ENCODE peak calls at places on chromosomes 13 and 19, in five cellular contexts. One of them, this sample, is unnamed.

GRCh38 chr19:23956051-23956450 is 41.4 kb downstream of the ZNF726 start:
- DNase-seq in neural progenitor cell: no peak
- DNase-seq in neuronal stem cell: no peak
- DNase-seq in tibial nerve: no peak
- DNase-seq in stomach: no peak
- DNase-seq in this sample: no peak

GRCh38 chr13:29125934-29126424 is 305.8 kb downstream of the MTUS2 start:
- DNase-seq in neural progenitor cell: no peak
- DNase-seq in neuronal stem cell: no peak
- DNase-seq in tibial nerve: no peak
- DNase-seq in stomach: no peak
- DNase-seq in this sample: no peak

GRCh38 chr19:5718579-5719273 is 1.2 kb downstream of the LONP1 start:
- DNase-seq in neural progenitor cell: no peak
- DNase-seq in neuronal stem cell: no peak
- DNase-seq in tibial nerve: no peak
- DNase-seq in stomach: no peak
- DNase-seq in this sample: no peak

GRCh38 chr19:47776568-47776967 is 1.9 kb upstream of the SELENOW start:
- DNase-seq in neural progenitor cell: no peak
- DNase-seq in neuronal stem cell: no peak
- DNase-seq in tibial nerve: no peak
- DNase-seq in stomach: no peak
- DNase-seq in this sample: no peak

GRCh38 chr13:93226623-93227279 is at the start of gene GPC6:
- DNase-seq in neural progenitor cell: peak; percentile 84
- DNase-seq in neuronal stem cell: peak; percentile 89
- DNase-seq in tibial nerve: peak; percentile 57
- DNase-seq in stomach: no peak
- DNase-seq in this sample: no peak

GRCh38 chr19:45593520-45593919 is 8.5 kb downstream of the GPR4 start:
- DNase-seq in neural progenitor cell: no peak
- DNase-seq in neuronal stem cell: no peak
- DNase-seq in tibial nerve: no peak
- DNase-seq in stomach: no peak
- DNase-seq in this sample: no peak

GRCh38 chr13:80133631-80134083 is 207.3 kb downstream of the SPRY2 start:
- DNase-seq in neural progenitor cell: no peak
- DNase-seq in neuronal stem cell: no peak
- DNase-seq in tibial nerve: no peak
- DNase-seq in stomach: no peak
- DNase-seq in this sample: peak; percentile 76

GRCh38 chr19:11581740-11582139 is 4.3 kb upstream of the ACP5 start:
- DNase-seq in neural progenitor cell: no peak
- DNase-seq in neuronal stem cell: no peak
- DNase-seq in tibial nerve: no peak
- DNase-seq in stomach: no peak
- DNase-seq in this sample: no peak

GRCh38 chr19:17246681-17247425 is 1.1 kb upstream of the NR2F6 start:
- DNase-seq in neural progenitor cell: no peak
- DNase-seq in neuronal stem cell: no peak
- DNase-seq in tibial nerve: no peak
- DNase-seq in stomach: peak; percentile 61
- DNase-seq in this sample: no peak

GRCh38 chr13:79780240-79780639 is 299.3 kb downstream of the NDFIP2 start:
- DNase-seq in neural progenitor cell: peak; percentile 4
- DNase-seq in neuronal stem cell: no peak
- DNase-seq in tibial nerve: no peak
- DNase-seq in stomach: no peak
- DNase-seq in this sample: no peak

GRCh38 chr19:1016647-1017114 is 4.2 kb downstream of the TMEM259 start:
- DNase-seq in neural progenitor cell: no peak
- DNase-seq in neuronal stem cell: no peak
- DNase-seq in tibial nerve: no peak
- DNase-seq in stomach: no peak
- DNase-seq in this sample: no peak
- H3K27ac ChIP-seq in neural progenitor cell: no peak overlapping the region
- H3K27ac ChIP-seq in neuronal stem cell: peak overlapping the region; percentile 48
- H3K27ac ChIP-seq in tibial nerve: peak overlapping the region; percentile 82
- H3K27ac ChIP-seq in stomach: peak overlapping the region; percentile 96
- H3K27ac ChIP-seq in this sample: no peak overlapping the region

DNA sequence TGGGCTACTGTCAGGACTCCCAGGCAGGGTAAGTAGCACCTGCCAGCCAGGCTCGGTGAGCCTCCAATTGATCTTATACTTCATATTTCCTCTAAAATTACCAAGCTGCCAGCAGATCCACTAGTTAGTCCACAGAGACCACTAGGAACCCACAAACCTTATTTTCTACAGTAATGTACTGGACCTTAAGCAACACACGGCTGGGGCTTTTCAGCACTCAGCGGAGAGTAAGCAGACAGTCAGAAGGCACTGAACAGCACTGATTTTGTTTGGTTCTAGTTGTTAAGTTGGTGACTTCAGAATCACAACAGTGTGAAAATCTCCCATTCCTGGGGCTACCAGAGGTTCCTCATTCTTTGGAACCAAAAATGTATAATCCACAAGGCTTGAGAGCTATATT is 56.1 kb downstream of the MRPL57 start:
- DNase-seq in neural progenitor cell: no peak
- DNase-seq in neuronal stem cell: no peak
- DNase-seq in tibial nerve: no peak
- DNase-seq in stomach: no peak
- DNase-seq in this sample: no peak
- H3K27ac ChIP-seq in neural progenitor cell: no peak overlapping the region
- H3K27ac ChIP-seq in neuronal stem cell: no peak overlapping the region
- H3K27ac ChIP-seq in tibial nerve: no peak overlapping the region
- H3K27ac ChIP-seq in stomach: peak overlapping the region; percentile 48
- H3K27ac ChIP-seq in this sample: no peak overlapping the region

DNA sequence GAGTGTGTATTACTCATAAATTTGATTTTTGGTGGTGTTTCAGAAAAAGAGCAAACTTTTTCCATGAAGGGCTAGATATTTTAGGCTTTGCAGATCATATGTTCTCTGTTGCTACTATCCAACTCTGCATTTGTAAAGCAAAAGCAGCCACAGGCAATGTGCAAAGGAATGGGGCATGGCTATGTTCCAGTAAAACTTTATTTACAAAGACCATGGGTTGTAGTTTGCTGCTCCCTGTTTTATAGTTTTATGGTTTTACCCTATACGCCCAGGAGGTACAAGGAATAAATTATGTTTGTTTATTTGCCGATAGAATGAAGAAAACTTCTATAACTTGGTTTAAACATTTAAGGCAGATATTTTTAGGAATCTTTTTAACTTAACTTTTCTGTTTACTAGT is 23.6 kb downstream of the IFT88 start:
- DNase-seq in neural progenitor cell: no peak
- DNase-seq in neuronal stem cell: no peak
- DNase-seq in tibial nerve: no peak
- DNase-seq in stomach: no peak
- DNase-seq in this sample: no peak
- H3K27ac ChIP-seq in neural progenitor cell: no peak overlapping the region
- H3K27ac ChIP-seq in neuronal stem cell: no peak overlapping the region
- H3K27ac ChIP-seq in tibial nerve: no peak overlapping the region
- H3K27ac ChIP-seq in stomach: no peak overlapping the region
- H3K27ac ChIP-seq in this sample: no peak overlapping the region

GRCh38 chr13:97276862-97277269 is 54.7 kb downstream of the MBNL2 start:
- DNase-seq in neural progenitor cell: no peak
- DNase-seq in neuronal stem cell: no peak
- DNase-seq in tibial nerve: no peak
- DNase-seq in stomach: no peak
- DNase-seq in this sample: no peak

GRCh38 chr13:97280478-97280877 is 58.3 kb downstream of the MBNL2 start:
- DNase-seq in neural progenitor cell: peak; percentile 3
- DNase-seq in neuronal stem cell: no peak
- DNase-seq in tibial nerve: no peak
- DNase-seq in stomach: no peak
- DNase-seq in this sample: no peak

GRCh38 chr13:97279079-97279411 is 56.9 kb downstream of the MBNL2 start:
- DNase-seq in neural progenitor cell: no peak
- DNase-seq in neuronal stem cell: no peak
- DNase-seq in tibial nerve: no peak
- DNase-seq in stomach: no peak
- DNase-seq in this sample: no peak

GRCh38 chr13:97279913-97280312 is 57.8 kb downstream of the MBNL2 start:
- DNase-seq in neural progenitor cell: no peak
- DNase-seq in neuronal stem cell: no peak
- DNase-seq in tibial nerve: no peak
- DNase-seq in stomach: no peak
- DNase-seq in this sample: no peak

GRCh38 chr13:97278395-97279078 is 56.4 kb downstream of the MBNL2 start:
- DNase-seq in neural progenitor cell: no peak
- DNase-seq in neuronal stem cell: no peak
- DNase-seq in tibial nerve: no peak
- DNase-seq in stomach: no peak
- DNase-seq in this sample: no peak
- H3K27ac ChIP-seq in neural progenitor cell: no peak overlapping the region
- H3K27ac ChIP-seq in neuronal stem cell: no peak overlapping the region
- H3K27ac ChIP-seq in tibial nerve: peak overlapping the region; percentile 78
- H3K27ac ChIP-seq in stomach: peak overlapping the region; percentile 36
- H3K27ac ChIP-seq in this sample: no peak overlapping the region

DNA sequence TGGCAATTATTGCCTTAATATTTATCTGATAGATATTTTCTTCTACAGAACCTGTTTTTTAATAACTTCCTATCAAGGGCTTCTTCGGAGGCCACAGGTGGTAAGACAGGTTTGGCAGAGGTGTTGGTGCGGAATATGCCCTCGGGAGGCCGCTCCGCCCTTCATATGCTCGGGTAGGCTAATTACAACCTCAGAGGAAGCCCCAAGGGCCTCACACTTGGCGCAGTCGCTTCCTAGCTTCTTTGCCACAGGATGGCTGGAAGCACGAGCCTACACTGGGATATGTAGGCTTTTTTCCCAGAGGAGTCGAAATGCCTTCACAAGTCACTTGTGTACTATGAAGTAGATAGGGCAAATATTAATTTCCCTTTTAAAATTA is 68.8 kb downstream of the LMO7 start:
- DNase-seq in neural progenitor cell: no peak
- DNase-seq in neuronal stem cell: no peak
- DNase-seq in tibial nerve: no peak
- DNase-seq in stomach: peak; percentile 77
- DNase-seq in this sample: no peak
- H3K27ac ChIP-seq in neural progenitor cell: no peak overlapping the region
- H3K27ac ChIP-seq in neuronal stem cell: no peak overlapping the region
- H3K27ac ChIP-seq in tibial nerve: peak overlapping the region; percentile 40
- H3K27ac ChIP-seq in stomach: peak overlapping the region; percentile 81
- H3K27ac ChIP-seq in this sample: no peak overlapping the region

GRCh38 chr13:41224113-41225110 is 30.0 kb upstream of the KBTBD7 start:
- DNase-seq in neural progenitor cell: no peak
- DNase-seq in neuronal stem cell: no peak
- DNase-seq in tibial nerve: no peak
- DNase-seq in stomach: no peak
- DNase-seq in this sample: no peak
- H3K27ac ChIP-seq in neural progenitor cell: no peak overlapping the region
- H3K27ac ChIP-seq in neuronal stem cell: no peak overlapping the region
- H3K27ac ChIP-seq in tibial nerve: no peak overlapping the region
- H3K27ac ChIP-seq in stomach: no peak overlapping the region
- H3K27ac ChIP-seq in this sample: no peak overlapping the region

GRCh38 chr19:1437609-1438008 is 587 bp upstream of the RPS15 start:
- DNase-seq in neural progenitor cell: no peak
- DNase-seq in neuronal stem cell: no peak
- DNase-seq in tibial nerve: no peak
- DNase-seq in stomach: no peak
- DNase-seq in this sample: no peak
- H3K27ac ChIP-seq in neural progenitor cell: no peak overlapping the region
- H3K27ac ChIP-seq in neuronal stem cell: no peak overlapping the region
- H3K27ac ChIP-seq in tibial nerve: no peak overlapping the region
- H3K27ac ChIP-seq in stomach: peak overlapping the region; percentile 90
- H3K27ac ChIP-seq in this sample: peak overlapping the region; percentile 49

GRCh38 chr13:44989941-44990340 is 603 bp downstream of the GPALPP1 start:
- DNase-seq in neural progenitor cell: no peak
- DNase-seq in neuronal stem cell: no peak
- DNase-seq in tibial nerve: no peak
- DNase-seq in stomach: no peak
- DNase-seq in this sample: no peak

GRCh38 chr13:44989071-44989889 is at the start of the genes GPALPP1 and NUFIP1:
- DNase-seq in neural progenitor cell: peak; percentile 94
- DNase-seq in neuronal stem cell: peak; percentile 91
- DNase-seq in tibial nerve: peak; percentile 95
- DNase-seq in stomach: peak; percentile 94
- DNase-seq in this sample: peak; percentile 94
- H3K27ac ChIP-seq in neural progenitor cell: peak within 1 kb of the TSS; percentile 30
- H3K27ac ChIP-seq in neuronal stem cell: no peak within 1 kb of the TSS
- H3K27ac ChIP-seq in tibial nerve: peak within 1 kb of the TSS; percentile 88
- H3K27ac ChIP-seq in stomach: peak within 1 kb of the TSS; percentile 90
- H3K27ac ChIP-seq in this sample: peak within 1 kb of the TSS; percentile 82

GRCh38 chr13:95643009-95643408 is 1.5 kb downstream of the DZIP1 start:
- DNase-seq in neural progenitor cell: peak; percentile 40
- DNase-seq in neuronal stem cell: no peak
- DNase-seq in tibial nerve: no peak
- DNase-seq in stomach: no peak
- DNase-seq in this sample: no peak
- H3K27ac ChIP-seq in neural progenitor cell: no peak overlapping the region
- H3K27ac ChIP-seq in neuronal stem cell: no peak overlapping the region
- H3K27ac ChIP-seq in tibial nerve: peak overlapping the region; percentile 75
- H3K27ac ChIP-seq in stomach: peak overlapping the region; percentile 77
- H3K27ac ChIP-seq in this sample: no peak overlapping the region